ENCODE peak calls at places on chromosome 12, in four cellular contexts. One of them, this sample, is unnamed.
A peak's percentile ranks its signal among the peaks of the same experiment; 100 is the strongest.

GRCh38 chr12:114917307-114917706 is 233.3 kb upstream of the TBX3 start:
- DNase-seq in GM12878: no peak
- DNase-seq in HepG2: no peak
- DNase-seq in H1: no peak
- DNase-seq in this sample: no peak

GRCh38 chr12:132205271-132206092 is 61.2 kb downstream of the NOC4L start:
- DNase-seq in GM12878: no peak
- DNase-seq in HepG2: no peak
- DNase-seq in H1: no peak
- DNase-seq in this sample: no peak

GRCh38 chr12:89971880-89972279 is 263.2 kb upstream of the ATP2B1 start:
- DNase-seq in GM12878: no peak
- DNase-seq in HepG2: no peak
- DNase-seq in H1: no peak
- DNase-seq in this sample: no peak

GRCh38 chr12:124734224-124734788 is 129.4 kb downstream of the SCARB1 start:
- DNase-seq in GM12878: no peak
- DNase-seq in HepG2: peak; percentile 91
- DNase-seq in H1: peak; percentile 49
- DNase-seq in this sample: peak; percentile 82

GRCh38 chr12:53499261-53500118 is at the start of gene MAP3K12:
- DNase-seq in GM12878: no peak
- DNase-seq in HepG2: no peak
- DNase-seq in H1: no peak
- DNase-seq in this sample: no peak

GRCh38 chr12:131114331-131114730 is 160.6 kb downstream of the ADGRD1 start:
- DNase-seq in GM12878: no peak
- DNase-seq in HepG2: no peak
- DNase-seq in H1: no peak
- DNase-seq in this sample: no peak

GRCh38 chr12:67752226-67752732 is 103.7 kb downstream of the DYRK2 start:
- DNase-seq in GM12878: no peak
- DNase-seq in HepG2: no peak
- DNase-seq in H1: no peak
- DNase-seq in this sample: no peak

GRCh38 chr12:131642101-131642540 is 68.8 kb upstream of the SFSWAP start:
- DNase-seq in GM12878: peak; percentile 15
- DNase-seq in HepG2: peak; percentile 9
- DNase-seq in H1: no peak
- DNase-seq in this sample: no peak

GRCh38 chr12:78888583-78888982 is 24.0 kb downstream of the SYT1 start:
- DNase-seq in GM12878: peak; percentile 34
- DNase-seq in HepG2: no peak
- DNase-seq in H1: no peak
- DNase-seq in this sample: no peak

GRCh38 chr12:92505373-92506340 is 197.1 kb upstream of the PLEKHG7 start:
- DNase-seq in GM12878: peak; percentile 86
- DNase-seq in HepG2: no peak
- DNase-seq in H1: no peak
- DNase-seq in this sample: no peak

GRCh38 chr12:131921866-131922769 is 7.0 kb upstream of the PUS1 start:
- DNase-seq in GM12878: no peak
- DNase-seq in HepG2: no peak
- DNase-seq in H1: no peak
- DNase-seq in this sample: no peak

GRCh38 chr12:95633049-95633545 is 81.8 kb upstream of the USP44 start:
- DNase-seq in GM12878: no peak
- DNase-seq in HepG2: peak; percentile 33
- DNase-seq in H1: no peak
- DNase-seq in this sample: no peak

GRCh38 chr12:57899010-57899662 is 42.2 kb upstream of the ATP23 start:
- DNase-seq in GM12878: peak; percentile 79
- DNase-seq in HepG2: no peak
- DNase-seq in H1: no peak
- DNase-seq in this sample: no peak

GRCh38 chr12:95859947-95860850 is 1.4 kb downstream of the SNRPF start:
- DNase-seq in GM12878: no peak
- DNase-seq in HepG2: no peak
- DNase-seq in H1: no peak
- DNase-seq in this sample: no peak

GRCh38 chr12:131862994-131863710 is 31.3 kb upstream of the ULK1 start:
- DNase-seq in GM12878: no peak
- DNase-seq in HepG2: no peak
- DNase-seq in H1: no peak
- DNase-seq in this sample: no peak

GRCh38 chr12:46524778-46525177 is 152.2 kb upstream of the SLC38A2 start:
- DNase-seq in GM12878: no peak
- DNase-seq in HepG2: no peak
- DNase-seq in H1: no peak
- DNase-seq in this sample: no peak

GRCh38 chr12:79083181-79083580 is 218.6 kb downstream of the SYT1 start:
- DNase-seq in GM12878: no peak
- DNase-seq in HepG2: no peak
- DNase-seq in H1: no peak
- DNase-seq in this sample: no peak

GRCh38 chr12:104736307-104736706 is 221.8 kb downstream of the SLC41A2 start:
- DNase-seq in GM12878: no peak
- DNase-seq in HepG2: no peak
- DNase-seq in H1: no peak
- DNase-seq in this sample: no peak

GRCh38 chr12:87280356-87280755 is 748.8 kb downstream of the C12orf50 start:
- DNase-seq in GM12878: peak; percentile 21
- DNase-seq in HepG2: no peak
- DNase-seq in H1: no peak
- DNase-seq in this sample: no peak

GRCh38 chr12:122473543-122474323 is 27.0 kb downstream of the ZCCHC8 start:
- DNase-seq in GM12878: peak; percentile 26
- DNase-seq in HepG2: no peak
- DNase-seq in H1: no peak
- DNase-seq in this sample: no peak

GRCh38 chr12:94458882-94459772 is 540 bp downstream of the CEP83 start:
- DNase-seq in GM12878: no peak
- DNase-seq in HepG2: peak; percentile 17
- DNase-seq in H1: no peak
- DNase-seq in this sample: no peak

GRCh38 chr12:88509347-88509746 is 70.9 kb downstream of the KITLG start:
- DNase-seq in GM12878: no peak
- DNase-seq in HepG2: no peak
- DNase-seq in H1: no peak
- DNase-seq in this sample: no peak

GRCh38 chr12:71439613-71440392 is at the start of gene LGR5:
- DNase-seq in GM12878: no peak
- DNase-seq in HepG2: peak; percentile 85
- DNase-seq in H1: no peak
- DNase-seq in this sample: peak; percentile 39

GRCh38 chr12:121934318-121934682 is 15.9 kb downstream of the CFAP251 start:
- DNase-seq in GM12878: no peak
- DNase-seq in HepG2: no peak
- DNase-seq in H1: no peak
- DNase-seq in this sample: no peak

GRCh38 chr12:43113153-43113552 is 438.9 kb downstream of the ADAMTS20 start:
- DNase-seq in GM12878: no peak
- DNase-seq in HepG2: no peak
- DNase-seq in H1: no peak
- DNase-seq in this sample: no peak

GRCh38 chr12:128449146-128449894 is 182.3 kb downstream of the TMEM132C start:
- DNase-seq in GM12878: no peak
- DNase-seq in HepG2: no peak
- DNase-seq in H1: no peak
- DNase-seq in this sample: no peak

GRCh38 chr12:2636741-2637140 is 158.0 kb upstream of the FKBP4 start:
- DNase-seq in GM12878: no peak
- DNase-seq in HepG2: no peak
- DNase-seq in H1: no peak
- DNase-seq in this sample: no peak

GRCh38 chr12:94148841-94149780 is 734 bp downstream of the PLXNC1 start:
- DNase-seq in GM12878: no peak
- DNase-seq in HepG2: no peak
- DNase-seq in H1: no peak
- DNase-seq in this sample: no peak

GRCh38 chr12:81779216-81779615 is 20.1 kb upstream of the PPFIA2 start:
- DNase-seq in GM12878: no peak
- DNase-seq in HepG2: no peak
- DNase-seq in H1: no peak
- DNase-seq in this sample: no peak

GRCh38 chr12:26044007-26044394 is 80.8 kb downstream of the BHLHE41 start:
- DNase-seq in GM12878: no peak
- DNase-seq in HepG2: no peak
- DNase-seq in H1: no peak
- DNase-seq in this sample: no peak

GRCh38 chr12:13313886-13314285 is 117.4 kb downstream of the EMP1 start:
- DNase-seq in GM12878: no peak
- DNase-seq in HepG2: no peak
- DNase-seq in H1: no peak
- DNase-seq in this sample: no peak

GRCh38 chr12:17928708-17929366 is 161.2 kb downstream of the RERGL start:
- DNase-seq in GM12878: no peak
- DNase-seq in HepG2: peak; percentile 57
- DNase-seq in H1: peak; percentile 2
- DNase-seq in this sample: peak; percentile 15

GRCh38 chr12:13049816-13050215 is 5.6 kb downstream of the FAM234B start:
- DNase-seq in GM12878: no peak
- DNase-seq in HepG2: no peak
- DNase-seq in H1: no peak
- DNase-seq in this sample: no peak

DNA sequence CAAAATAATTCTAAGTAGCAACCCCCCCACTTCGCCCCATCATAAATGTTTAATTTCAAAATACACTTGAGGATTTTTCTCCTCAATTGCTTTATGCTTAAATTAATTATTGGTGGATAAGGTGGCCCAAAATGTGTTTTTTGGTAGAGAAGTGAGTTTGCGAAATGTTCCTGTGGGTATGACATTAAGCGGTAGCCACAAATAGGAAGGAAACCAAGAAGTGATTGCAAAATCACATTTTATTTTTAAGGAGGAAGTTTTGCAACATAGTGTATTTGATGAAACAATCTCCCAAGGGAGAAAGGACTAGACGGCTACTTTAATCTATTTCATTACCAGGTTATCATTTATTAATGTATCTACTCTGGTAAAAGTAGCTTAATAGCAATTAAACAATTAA is 25.5 kb downstream of the SLC25A3 start:
- DNase-seq in GM12878: no peak
- DNase-seq in HepG2: no peak
- DNase-seq in H1: no peak
- DNase-seq in this sample: no peak
- H3K4me3 ChIP-seq in GM12878: no peak overlapping the region
- H3K4me3 ChIP-seq in HepG2: no peak overlapping the region
- H3K4me3 ChIP-seq in H1: no peak overlapping the region
- H3K4me3 ChIP-seq in this sample: no peak overlapping the region

GRCh38 chr12:56833780-56834179 is 70.7 kb downstream of the HSD17B6 start:
- DNase-seq in GM12878: no peak
- DNase-seq in HepG2: no peak
- DNase-seq in H1: no peak
- DNase-seq in this sample: no peak
- TF ChIP-seq SUZ12 in GM12878: no peak
- TF ChIP-seq SUZ12 in HepG2: no peak
- TF ChIP-seq SUZ12 in H1: no peak
- TF ChIP-seq SUZ12 in this sample: no peak

GRCh38 chr12:38016606-38017005 is 300.0 kb upstream of the ALG10B start:
- DNase-seq in GM12878: no peak
- DNase-seq in HepG2: no peak
- DNase-seq in H1: no peak
- DNase-seq in this sample: no peak
- H3K9me3 ChIP-seq in GM12878: no peaks in the 10 kb centered on the region
- H3K9me3 ChIP-seq in HepG2: peaks cover 100% of the 10 kb centered on the region
- H3K9me3 ChIP-seq in H1: peaks cover 68% of the 10 kb centered on the region
- H3K9me3 ChIP-seq in this sample: peaks cover 12% of the 10 kb centered on the region

DNA sequence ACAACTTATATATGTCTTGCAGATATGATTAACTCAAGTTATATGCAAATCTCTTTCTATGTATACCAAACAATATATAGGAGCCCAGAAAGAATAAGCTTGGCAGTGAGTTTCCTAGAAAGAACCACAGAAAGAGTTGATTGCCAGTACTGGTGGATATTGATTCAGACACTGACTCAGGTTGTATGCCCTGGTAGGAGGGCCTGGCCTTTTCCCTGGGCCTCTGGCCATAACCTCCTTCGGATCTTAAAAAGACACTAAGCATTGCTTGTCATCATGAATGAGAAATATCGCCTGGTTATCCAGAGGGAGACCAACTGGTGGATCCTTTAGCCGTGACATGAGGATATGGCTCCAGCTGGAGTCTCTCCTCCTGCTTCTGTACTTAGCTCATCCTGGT is 231.5 kb downstream of the MSRB3 start:
- DNase-seq in GM12878: no peak
- DNase-seq in HepG2: no peak
- DNase-seq in H1: no peak
- DNase-seq in this sample: no peak
- H3K4me3 ChIP-seq in GM12878: no peak overlapping the region
- H3K4me3 ChIP-seq in HepG2: no peak overlapping the region
- H3K4me3 ChIP-seq in H1: no peak overlapping the region
- H3K4me3 ChIP-seq in this sample: no peak overlapping the region

GRCh38 chr12:116373610-116374606 is 96.4 kb upstream of the MED13L start:
- DNase-seq in GM12878: no peak
- DNase-seq in HepG2: no peak
- DNase-seq in H1: no peak
- DNase-seq in this sample: no peak

GRCh38 chr12:116377194-116377735 is 99.8 kb upstream of the MED13L start:
- DNase-seq in GM12878: no peak
- DNase-seq in HepG2: no peak
- DNase-seq in H1: no peak
- DNase-seq in this sample: no peak

GRCh38 chr12:116375278-116375842 is 97.9 kb upstream of the MED13L start:
- DNase-seq in GM12878: no peak
- DNase-seq in HepG2: no peak
- DNase-seq in H1: no peak
- DNase-seq in this sample: no peak

GRCh38 chr12:116378002-116378401 is 100.5 kb upstream of the MED13L start:
- DNase-seq in GM12878: no peak
- DNase-seq in HepG2: no peak
- DNase-seq in H1: no peak
- DNase-seq in this sample: no peak

GRCh38 chr12:116376354-116377193 is 99.1 kb upstream of the MED13L start:
- DNase-seq in GM12878: no peak
- DNase-seq in HepG2: no peak
- DNase-seq in H1: no peak
- DNase-seq in this sample: no peak
- TF ChIP-seq SUZ12 in GM12878: no peak
- TF ChIP-seq SUZ12 in HepG2: no peak
- TF ChIP-seq SUZ12 in H1: no peak
- TF ChIP-seq SUZ12 in this sample: no peak

GRCh38 chr12:84986586-84986985 is 49.5 kb downstream of the TSPAN19 start:
- DNase-seq in GM12878: no peak
- DNase-seq in HepG2: no peak
- DNase-seq in H1: no peak
- DNase-seq in this sample: no peak
- H3K9me3 ChIP-seq in GM12878: no peaks in the 10 kb centered on the region
- H3K9me3 ChIP-seq in HepG2: no peaks in the 10 kb centered on the region
- H3K9me3 ChIP-seq in H1: no peaks in the 10 kb centered on the region
- H3K9me3 ChIP-seq in this sample: no peaks in the 10 kb centered on the region